ENCODE peak calls at places on chromosomes 2 and 18, in five cellular contexts. A, P, K, R and X are unnamed samples.

GRCh38 chr18:36518839-36519238 is 221.3 kb downstream of the FHOD3 start:
- DNase-seq in A (no peak), P (no peak), K (no peak), R (no peak), X (no peak)

GRCh38 chr18:73848656-73849055 is 299.0 kb downstream of the FBXO15 start:
- DNase-seq in A (no peak), P (peak), K (peak), R (peak), X (peak)

GRCh38 chr18:79606621-79607331 is 72.8 kb upstream of the CTDP1 start:
- DNase-seq in A (no peak), P (no peak), K (no peak), R (no peak), X (no peak)

GRCh38 chr2:232883116-232883721 is 13.2 kb downstream of the SNORC start:
- DNase-seq in A (no peak), P (no peak), K (no peak), R (no peak), X (no peak)

GRCh38 chr2:193584522-193584938 is 1389.8 kb upstream of the TMEFF2 start:
- DNase-seq in A (peak), P (peak), K (no peak), R (peak), X (no peak)

GRCh38 chr18:54742654-54743053 is 85.6 kb upstream of the RAB27B start:
- DNase-seq in A (no peak), P (peak), K (peak), R (peak), X (peak)

GRCh38 chr2:42101641-42102605 is 54.1 kb downstream of the PKDCC start:
- DNase-seq in A (peak), P (peak), K (peak), R (peak), X (peak)

GRCh38 chr2:203811491-203812221 is 55.9 kb upstream of the CTLA4 start:
- DNase-seq in A (peak), P (peak), K (peak), R (peak), X (peak)

DNA sequence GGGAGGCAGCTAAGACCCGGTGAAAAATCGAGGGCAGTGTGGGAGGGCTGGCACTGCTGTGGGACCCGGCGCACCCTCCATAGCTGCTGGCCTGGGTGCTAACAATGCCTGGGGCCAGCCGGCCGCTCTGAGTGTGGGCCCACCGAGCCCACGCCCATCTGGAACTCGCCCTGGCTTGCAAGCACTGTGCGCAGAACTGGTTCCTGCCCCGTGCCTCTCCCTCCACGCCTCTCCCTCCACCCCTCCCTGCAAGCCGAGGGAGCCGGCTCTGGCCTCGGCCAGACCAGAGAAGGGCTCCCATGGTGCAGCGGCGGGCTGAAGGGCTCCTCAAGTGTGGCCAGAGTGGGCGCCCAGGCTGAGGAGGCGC is 75.8 kb downstream of the MOB4 start:
- DNase-seq in A (no peak), P (no peak), K (no peak), R (no peak), X (no peak)
- H3K4me3 ChIP-seq in A (no peak), P (no peak), K (no peak), R (no peak), X (no peak)

DNA sequence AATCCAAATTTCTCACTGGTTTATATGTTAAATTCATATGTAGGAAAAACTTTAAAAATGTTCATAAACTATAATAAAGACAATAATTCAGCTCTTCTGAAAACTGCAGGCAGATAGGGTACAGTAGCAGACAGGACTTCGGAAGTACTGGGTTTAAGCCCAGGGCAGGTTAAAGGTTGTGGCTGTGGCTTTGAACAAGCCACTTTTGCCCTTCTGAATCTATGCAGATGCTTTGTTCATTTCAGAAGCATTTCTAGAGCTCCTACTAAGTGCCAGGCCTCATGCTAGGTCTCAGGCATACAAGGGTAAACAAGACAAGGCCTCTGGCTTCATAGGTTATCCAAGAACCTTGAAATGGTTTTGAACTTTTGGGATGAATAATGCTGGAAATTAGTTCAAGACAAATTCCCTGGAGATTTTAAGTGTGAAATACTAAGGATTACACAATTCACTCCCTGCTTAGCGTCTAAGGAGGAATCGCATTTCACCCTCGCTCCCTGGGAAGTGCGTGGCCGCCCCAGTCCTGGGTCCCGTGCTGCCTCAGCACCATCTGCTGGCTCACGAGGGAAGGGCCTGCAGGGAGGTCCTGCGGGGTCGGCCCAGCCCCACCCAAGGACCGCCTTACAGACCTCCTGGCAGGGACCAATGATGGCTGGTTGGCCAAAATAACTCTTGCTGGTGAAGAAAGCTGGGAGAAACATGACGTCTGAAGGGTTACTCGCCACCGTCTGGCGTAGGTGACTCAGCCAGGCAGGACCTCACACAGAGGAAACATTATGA is 67.7 kb upstream of the L3MBTL4 start:
- DNase-seq in A (peak), P (peak), K (peak), R (peak), X (peak)
- TF ChIP-seq CTCF in A (peak), P (peak), K (peak), R (peak), X (peak)

GRCh38 chr18:9806905-9807304 is 78.9 kb upstream of the TXNDC2 start:
- DNase-seq in A (peak), P (no peak), K (no peak), R (no peak), X (no peak)

GRCh38 chr18:9802175-9802747 is 83.5 kb upstream of the TXNDC2 start:
- DNase-seq in A (no peak), P (no peak), K (no peak), R (no peak), X (no peak)

GRCh38 chr18:9802774-9803697 is 82.7 kb upstream of the TXNDC2 start:
- DNase-seq in A (peak), P (no peak), K (no peak), R (no peak), X (peak)

GRCh38 chr18:9803698-9804516 is 81.9 kb upstream of the TXNDC2 start:
- DNase-seq in A (no peak), P (no peak), K (no peak), R (no peak), X (no peak)

GRCh38 chr18:9804517-9805104 is 81.2 kb upstream of the TXNDC2 start:
- DNase-seq in A (no peak), P (no peak), K (no peak), R (no peak), X (no peak)
- H3K4me3 ChIP-seq in A (peak), P (no peak), K (no peak), R (no peak), X (no peak)

GRCh38 chr2:36356990-36357505 is 1.5 kb downstream of the CRIM1 start:
- DNase-seq in A (peak), P (no peak), K (no peak), R (no peak), X (no peak)

GRCh38 chr2:36356199-36356989 is 816 bp downstream of the CRIM1 start:
- DNase-seq in A (no peak), P (no peak), K (no peak), R (no peak), X (peak)

GRCh38 chr2:36359006-36359580 is 3.5 kb downstream of the CRIM1 start:
- DNase-seq in A (no peak), P (no peak), K (no peak), R (no peak), X (no peak)

GRCh38 chr2:36358317-36358659 is 2.7 kb downstream of the CRIM1 start:
- DNase-seq in A (no peak), P (peak), K (no peak), R (peak), X (peak)

DNA sequence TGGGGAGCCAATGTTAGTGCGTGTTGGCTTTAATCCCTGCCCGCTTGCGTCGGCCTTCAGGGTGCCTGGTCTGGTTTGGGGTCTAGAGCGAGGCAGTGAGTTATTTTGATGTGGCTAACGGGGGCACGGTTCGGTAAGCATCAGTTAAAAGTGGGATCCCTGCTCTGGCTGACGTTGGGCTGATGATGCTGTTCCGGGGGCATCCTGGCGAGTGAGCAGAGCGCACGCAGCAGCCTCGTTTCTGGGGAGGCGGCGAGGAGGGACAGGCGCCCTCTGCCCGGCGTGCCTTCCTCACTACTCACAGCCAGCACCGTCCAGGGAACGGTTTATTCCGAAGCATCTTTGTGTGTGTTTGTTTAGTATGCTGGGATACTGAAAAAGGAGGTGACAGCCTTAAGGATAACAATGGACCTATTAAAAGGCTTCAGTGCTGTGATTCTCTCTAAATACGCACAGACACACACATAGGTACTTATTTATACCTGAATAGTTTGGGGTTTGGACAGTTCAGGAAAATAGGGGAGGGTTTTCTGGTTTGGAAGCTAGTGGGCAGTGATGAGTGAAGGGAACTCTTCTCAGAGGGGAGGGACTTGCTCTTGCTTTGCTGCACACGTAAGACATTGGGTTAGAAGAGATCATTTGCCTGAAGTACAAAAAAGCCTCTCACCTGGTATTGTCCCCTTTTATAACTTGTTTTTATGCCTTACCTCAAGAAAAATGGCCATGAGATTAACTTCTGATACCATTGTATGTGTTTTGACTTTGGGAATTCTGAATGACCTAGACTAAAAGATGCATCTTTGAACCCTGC is 2.1 kb downstream of the CRIM1 start:
- DNase-seq in A (peak), P (peak), K (peak), R (peak), X (peak)
- TF ChIP-seq CTCF in A (peak), P (peak), K (peak), R (peak), X (peak)

DNA sequence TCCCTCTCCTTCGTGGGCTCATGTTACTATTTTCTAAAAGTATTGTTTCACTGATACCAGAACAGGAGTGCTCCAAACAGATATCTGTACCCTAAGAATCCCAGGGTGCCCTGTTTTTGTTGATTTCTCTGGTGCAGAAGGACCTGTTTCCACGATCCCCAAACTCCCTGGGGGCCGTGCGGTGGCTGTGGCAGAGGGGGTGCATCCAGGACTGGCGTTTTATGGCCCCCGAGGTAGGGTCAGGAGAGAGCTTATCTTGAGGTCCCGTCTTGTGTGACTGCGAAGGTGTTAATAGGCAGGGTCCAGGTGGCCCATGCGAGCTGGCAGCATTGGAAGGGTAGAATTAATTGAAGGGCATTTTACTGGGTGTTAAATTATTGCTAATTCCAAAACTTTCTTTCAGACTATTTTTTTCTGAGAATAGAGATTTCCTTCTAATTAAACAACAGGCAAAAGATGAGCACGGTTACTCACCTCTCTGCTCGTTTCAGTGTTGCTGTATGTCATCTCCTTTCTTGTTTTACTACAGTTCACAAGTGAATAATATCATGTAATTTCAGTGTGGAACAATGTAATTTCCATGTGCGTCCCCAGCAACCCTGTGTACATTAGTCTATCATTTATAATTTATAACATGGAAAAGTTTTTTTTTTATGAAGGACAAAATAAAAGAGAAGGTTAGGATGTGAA is 8.2 kb downstream of the TWIST2 start:
- DNase-seq in A (no peak), P (no peak), K (no peak), R (no peak), X (no peak)
- H3K4me3 ChIP-seq in A (no peak), P (no peak), K (no peak), R (no peak), X (peak)